ENCODE peak calls at places on chromosomes 7 and 10, in four cellular contexts. J, L, B and G are unnamed samples.

GRCh38 chr7:131039355-131039762 is 288.3 kb upstream of the MKLN1 start:
- DNase-seq in J (no peak), L (no peak), B (no peak), G (no peak)

GRCh38 chr10:133481657-133482056 is 27.9 kb downstream of the SCART1 start:
- DNase-seq in L (no peak), J (no peak), B (no peak), G (no peak)

GRCh38 chr10:62373639-62373994 is 552 bp upstream of the ZNF365 start:
- DNase-seq in J (no peak), B (no peak), L (no peak), G (no peak)

GRCh38 chr10:88851706-88852105 is at the start of gene ANKRD22:
- DNase-seq in L (no peak), B (peak; percentile 9), J (no peak), G (no peak)

GRCh38 chr7:33854951-33855350 is 50.4 kb upstream of the BMPER start:
- DNase-seq in J (no peak), B (no peak), L (no peak), G (no peak)

GRCh38 chr10:70440296-70441160 is 953 bp downstream of the NODAL start:
- DNase-seq in L (no peak), B (no peak), J (no peak), G (no peak)

GRCh38 chr7:23357190-23358093 is 58.3 kb downstream of the MALSU1 start:
- DNase-seq in L (no peak), J (no peak), B (no peak), G (no peak)

GRCh38 chr10:63166742-63167258 is 33.7 kb downstream of the NRBF2 start:
- DNase-seq in L (no peak), J (no peak), B (peak; percentile 62), G (peak; percentile 73)

GRCh38 chr7:31056775-31057346 is 4.8 kb downstream of the ADCYAP1R1 start:
- DNase-seq in L (no peak), B (no peak), J (no peak), G (no peak)

GRCh38 chr10:23330953-23331352 is 13.6 kb downstream of the C10orf67 start:
- DNase-seq in L (no peak), B (no peak), J (no peak), G (no peak)

GRCh38 chr7:141072548-141073172 is 1.2 kb upstream of the TMEM178B start:
- DNase-seq in L (no peak), J (no peak), B (peak; percentile 36), G (peak; percentile 84)

GRCh38 chr7:139542308-139543151 is 19.0 kb downstream of the CLEC2L start:
- DNase-seq in L (no peak), J (no peak), B (no peak), G (no peak)

GRCh38 chr7:100673942-100674431 is 447 bp downstream of the GNB2 start:
- DNase-seq in J (no peak), B (no peak), L (peak; percentile 26), G (no peak)